ENCODE peak calls at places on chromosomes 11 and 22, in nine cellular contexts. I is GM04504; S is NCI-H345; V is fibroblast of mammary gland; O is CD4-positive, alpha-beta memory T cell; X is stimulated activated CD8-positive, alpha-beta memory T cell treated with anti-CD3 and anti-CD28 coated beads, Interleukin-4, amount 100 ng/mL, for 1 hour; A is H9; C is lower leg skin; R is fibroblast of the conjunctiva. G is an unnamed sample.

GRCh38 chr22:20131856-20132685 is 467 bp downstream of the ZDHHC8 start:
- DNase-seq in O (peak; percentile 32), X (no peak), S (no peak), V (peak; percentile 38), A (no peak), C (no peak), I (no peak), R (no peak), G (no peak)

GRCh38 chr22:27668828-27669797 is 132.4 kb downstream of the MN1 start:
- DNase-seq in V (peak; percentile 32), I (no peak), O (no peak), R (no peak), C (no peak), X (no peak), A (peak; percentile 48), S (no peak), G (peak; percentile 83)

GRCh38 chr22:40567106-40567505 is 69.4 kb downstream of the MRTFA start:
- DNase-seq in O (no peak), X (no peak), R (no peak), I (no peak), A (no peak), V (no peak), S (no peak), C (no peak), G (no peak)

GRCh38 chr11:43987384-43988039 is 45.1 kb downstream of the C11orf96 start:
- DNase-seq in A (no peak), R (peak; percentile 12), C (peak; percentile 69), S (no peak), I (peak; percentile 87), X (no peak), V (peak; percentile 97), O (no peak), G (no peak)

GRCh38 chr11:129881570-129882170 is 13.7 kb downstream of the NFRKB start:
- DNase-seq in X (no peak), I (no peak), C (no peak), O (peak; percentile 17), S (peak; percentile 1), R (no peak), A (peak; percentile 53), V (peak; percentile 30), G (peak; percentile 1)

GRCh38 chr11:35178862-35179261 is 39.9 kb downstream of the CD44 start:
- DNase-seq in V (peak; percentile 69), R (no peak), O (no peak), I (no peak), X (no peak), S (no peak), C (peak; percentile 59), A (no peak), G (no peak)

GRCh38 chr11:33016654-33017053 is 976 bp downstream of the DEPDC7 start:
- DNase-seq in I (no peak), S (no peak), X (no peak), A (no peak), V (no peak), O (no peak), R (no peak), C (no peak), G (no peak)

GRCh38 chr11:13238879-13239514 is 38.6 kb upstream of the BMAL1 start:
- DNase-seq in O (peak; percentile 54), I (no peak), X (peak; percentile 15), A (peak; percentile 72), S (no peak), C (no peak), V (peak; percentile 62), R (no peak), G (peak; percentile 11)

GRCh38 chr11:42812960-42813359 is 498.8 kb upstream of the API5 start:
- DNase-seq in A (no peak), O (no peak), R (no peak), V (no peak), C (no peak), X (no peak), S (no peak), I (no peak), G (no peak)

GRCh38 chr22:25759825-25760231 is 17.8 kb downstream of the MYO18B start:
- DNase-seq in A (no peak), S (no peak), C (no peak), R (peak; percentile 37), I (peak; percentile 74), V (peak; percentile 98), X (no peak), O (no peak), G (no peak)

GRCh38 chr11:35321532-35322320 is 97.6 kb downstream of the SLC1A2 start:
- DNase-seq in X (no peak), R (peak; percentile 82), I (peak; percentile 90), V (peak; percentile 93), S (no peak), A (no peak), C (no peak), O (no peak), G (no peak)

GRCh38 chr11:67357831-67358555 is 4.6 kb upstream of the POLD4 start:
- DNase-seq in V (peak; percentile 50), R (no peak), S (no peak), A (no peak), X (no peak), O (no peak), I (no peak), C (no peak), G (no peak)

GRCh38 chr11:122882809-122883681 is 486 bp downstream of the JHY start:
- DNase-seq in S (peak; percentile 71), A (peak; percentile 70), V (peak; percentile 58), C (peak; percentile 23), X (peak; percentile 17), I (peak; percentile 50), O (peak; percentile 53), R (peak; percentile 55), G (peak; percentile 35)

G was measured in NCI-H2171 treated with DMSO at 0.1 percent for 48 hours.